ENCODE peak calls at places on chromosomes 3 and 15, in eight cellular contexts. V is AG09309; D is endodermal cell; Y is upper lobe of right lung; J is A549; P is cardiac muscle cell; C is CD4-positive, alpha-beta T cell; I is NB4. M is an unnamed sample.

GRCh38 chr3:84904819-84905555 is 53.8 kb upstream of the CADM2 start:
- DNase-seq in J (no peak), P (no peak), Y (no peak), I (no peak), D (peak; percentile 57), C (no peak), V (no peak), M (no peak)

GRCh38 chr3:73502609-73503560 is 121.9 kb downstream of the PDZRN3 start:
- DNase-seq in V (peak; percentile 80), J (peak; percentile 40), P (peak; percentile 86), I (peak; percentile 74), Y (no peak), C (no peak), D (peak; percentile 90), M (no peak)

GRCh38 chr15:37995461-37996347 is 61.3 kb downstream of the TMCO5A start:
- DNase-seq in I (peak; percentile 57), V (peak; percentile 50), P (peak; percentile 84), J (no peak), C (no peak), D (no peak), Y (no peak), M (no peak)

GRCh38 chr3:177538064-177538742 is 340.9 kb upstream of the TBL1XR1 start:
- DNase-seq in Y (no peak), C (no peak), I (no peak), D (no peak), V (no peak), P (peak; percentile 94), J (no peak), M (no peak)

GRCh38 chr15:77959094-77959879 is 118.2 kb downstream of the TBC1D2B start:
- DNase-seq in V (peak; percentile 1), J (peak; percentile 96), Y (peak; percentile 89), P (peak; percentile 72), C (peak; percentile 68), D (peak; percentile 97), I (peak; percentile 83), M (peak; percentile 75)

GRCh38 chr15:75578206-75578947 is 738 bp downstream of the PTPN9 start:
- DNase-seq in Y (peak; percentile 74), D (peak; percentile 64), P (no peak), I (peak; percentile 75), C (no peak), V (no peak), J (no peak), M (no peak)

GRCh38 chr15:52567886-52568568 is 803 bp downstream of the ARPP19 start:
- DNase-seq in J (peak; percentile 35), D (peak; percentile 63), P (no peak), C (peak; percentile 17), I (no peak), V (no peak), Y (peak; percentile 73), M (no peak)

GRCh38 chr3:152268501-152269422 is at the start of gene MBNL1:
- DNase-seq in P (peak; percentile 87), Y (peak; percentile 91), I (peak; percentile 96), C (peak; percentile 82), J (peak; percentile 36), V (no peak), D (peak; percentile 89), M (peak; percentile 81)

GRCh38 chr3:58531555-58531954 is 5.4 kb downstream of the ACOX2 start:
- DNase-seq in Y (no peak), V (no peak), P (no peak), I (no peak), J (no peak), C (no peak), D (no peak), M (no peak)

GRCh38 chr3:152197451-152197850 is 71.3 kb upstream of the MBNL1 start:
- DNase-seq in P (no peak), C (no peak), J (no peak), I (peak; percentile 73), Y (no peak), V (peak; percentile 52), D (no peak), M (no peak)

GRCh38 chr3:53242155-53242554 is 13.7 kb downstream of the TKT start:
- DNase-seq in J (no peak), V (no peak), D (no peak), I (no peak), Y (peak; percentile 74), P (no peak), C (no peak), M (no peak)

GRCh38 chr15:96356494-96357455 is 26.3 kb downstream of the NR2F2 start:
- DNase-seq in P (peak; percentile 88), C (peak; percentile 38), V (no peak), I (peak; percentile 93), J (peak; percentile 82), D (peak; percentile 92), Y (peak; percentile 88), M (no peak)

GRCh38 chr15:96353931-96354730 is 23.6 kb downstream of the NR2F2 start:
- DNase-seq in J (no peak), D (peak; percentile 85), Y (no peak), V (no peak), P (peak; percentile 72), C (no peak), I (peak; percentile 94), M (no peak)

GRCh38 chr15:96355561-96356129 is 25.1 kb downstream of the NR2F2 start:
- DNase-seq in C (no peak), J (no peak), V (no peak), P (no peak), Y (no peak), D (no peak), I (no peak), M (no peak)

GRCh38 chr15:96353378-96353930 is 23.0 kb downstream of the NR2F2 start:
- DNase-seq in D (no peak), I (no peak), P (no peak), V (no peak), Y (no peak), C (no peak), J (no peak), M (no peak)

GRCh38 chr15:96354731-96355560 is 24.4 kb downstream of the NR2F2 start:
- DNase-seq in V (peak; percentile 61), I (peak; percentile 87), D (no peak), C (no peak), J (peak; percentile 79), P (peak; percentile 89), Y (no peak), M (no peak)
- TF ChIP-seq CTCF in V (peak; percentile 50), I (peak; percentile 34), D (no peak), C (no peak), J (peak; percentile 26), P (peak; percentile 57), Y (peak; percentile 36), M (peak; percentile 11)

GRCh38 chr3:140360332-140360731 is 317.5 kb upstream of the TRIM42 start:
- DNase-seq in D (no peak), C (no peak), Y (no peak), V (no peak), P (no peak), J (no peak), I (no peak), M (no peak)
- TF ChIP-seq CTCF in D (peak; percentile 45), C (no peak), Y (no peak), V (no peak), P (no peak), J (no peak), I (no peak), M (no peak)

DNA sequence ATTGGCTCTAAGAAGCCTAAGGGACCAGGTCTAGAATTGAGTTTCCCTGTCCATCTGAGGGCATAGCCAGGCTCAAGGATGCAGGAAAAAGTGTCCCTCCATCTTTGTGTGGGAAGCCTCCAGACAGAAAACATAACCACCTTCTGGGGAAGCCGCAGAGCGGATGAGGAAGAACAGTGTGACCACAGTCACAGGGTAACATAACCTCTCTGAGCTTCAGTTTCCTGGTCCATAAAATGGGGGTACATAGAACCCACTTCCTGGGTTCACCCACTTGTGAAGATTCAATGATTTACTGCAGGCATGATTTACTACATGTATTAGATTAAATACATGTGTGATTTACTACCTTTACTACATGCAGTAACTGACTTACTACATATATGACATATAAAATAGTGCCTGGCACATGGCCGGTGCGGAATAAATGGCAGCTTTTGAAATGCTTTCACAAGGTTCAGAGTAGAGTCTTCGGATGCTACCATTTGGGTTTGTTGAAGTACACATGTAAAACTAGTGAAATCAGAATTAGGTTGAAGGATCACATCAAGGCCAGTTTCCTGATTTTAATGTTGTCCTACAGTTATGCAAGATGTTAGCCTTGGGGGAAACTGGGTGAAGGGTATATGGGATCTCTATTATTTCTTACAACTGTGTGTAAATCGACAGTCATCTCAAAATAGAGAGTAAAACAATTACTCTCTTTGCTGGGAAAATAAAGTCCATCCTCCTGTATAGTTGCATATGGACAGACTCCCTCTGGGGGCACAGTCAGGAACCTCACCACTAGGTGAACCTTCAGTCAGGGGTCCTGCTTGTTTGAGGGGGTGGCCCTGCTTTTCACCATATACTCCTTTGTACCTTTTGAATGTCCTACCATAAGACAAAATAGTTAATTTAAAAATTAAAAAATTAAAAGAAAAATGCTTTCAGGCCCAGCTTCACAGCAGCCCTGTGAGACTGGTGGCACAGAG is 86.0 kb downstream of the SEMA5B start:
- DNase-seq in D (no peak), C (no peak), I (no peak), P (no peak), Y (no peak), J (no peak), V (no peak), M (no peak)
- TF ChIP-seq CTCF in D (peak; percentile 75), C (no peak), I (peak; percentile 31), P (peak; percentile 41), Y (peak; percentile 24), J (no peak), V (peak; percentile 53), M (no peak)

DNA sequence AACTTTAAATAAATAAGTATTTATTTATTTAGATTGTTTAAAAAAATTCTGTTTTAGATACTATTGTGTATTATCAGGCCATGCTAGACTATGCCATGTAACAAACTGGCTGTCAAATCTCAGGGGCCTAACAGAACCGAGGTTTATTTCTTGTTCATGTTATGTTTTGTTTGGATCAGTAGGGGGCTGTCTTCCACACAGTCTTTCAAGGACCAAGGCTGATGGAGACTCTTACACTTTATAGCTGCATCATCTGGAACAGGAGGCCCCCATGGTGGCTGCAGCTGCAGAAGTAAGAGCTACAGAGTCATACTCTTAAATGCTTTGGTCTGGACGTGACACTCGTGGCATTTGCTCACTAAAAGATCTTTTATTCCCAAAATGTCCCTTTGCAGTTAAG is 33.0 kb upstream of the ARL14 start:
- DNase-seq in Y (no peak), V (no peak), C (no peak), J (no peak), I (no peak), P (no peak), D (no peak), M (no peak)
- TF ChIP-seq CTCF in Y (no peak), V (no peak), C (no peak), J (no peak), I (no peak), P (peak; percentile 3), D (peak; percentile 65), M (no peak)

DNA sequence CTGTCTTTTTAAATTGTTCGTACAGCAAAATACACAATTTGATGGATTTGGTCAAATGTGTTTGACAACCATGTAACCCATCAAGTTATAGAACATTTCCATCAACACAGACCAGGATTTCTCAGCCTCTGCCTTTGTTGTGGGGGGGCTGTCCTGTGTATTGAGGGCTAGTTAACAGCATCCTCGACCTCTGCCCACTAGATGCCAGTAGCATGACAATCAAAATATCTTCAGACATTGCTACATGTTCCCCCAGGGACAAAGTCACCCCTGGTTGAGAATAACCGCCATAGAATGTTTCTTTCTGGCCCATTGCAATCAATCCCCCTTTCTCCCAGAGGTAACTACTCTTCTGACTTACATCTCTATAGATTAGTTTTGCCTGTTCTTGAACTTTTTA is 310.1 kb upstream of the RGMA start:
- DNase-seq in J (no peak), V (no peak), Y (no peak), P (no peak), C (no peak), D (no peak), I (no peak), M (no peak)
- TF ChIP-seq CTCF in J (no peak), V (no peak), Y (no peak), P (no peak), C (no peak), D (no peak), I (no peak), M (no peak)

M was measured in CD14-positive monocyte.